ENCODE peak calls at places on chromosome 12, in five cellular contexts. One of them, this sample, is unnamed.

GRCh38 chr12:68559984-68560822 is 50.5 kb upstream of the RAP1B start:
- DNase-seq in T-helper 22 cell: no peak
- DNase-seq in left cardiac atrium: peak
- DNase-seq in pancreas: no peak
- DNase-seq in HT1080: no peak
- DNase-seq in this sample: peak

GRCh38 chr12:88638956-88639355 is 58.7 kb upstream of the KITLG start:
- DNase-seq in T-helper 22 cell: no peak
- DNase-seq in left cardiac atrium: no peak
- DNase-seq in pancreas: no peak
- DNase-seq in HT1080: no peak
- DNase-seq in this sample: no peak

GRCh38 chr12:14260011-14260993 is 105.2 kb upstream of the ATF7IP start:
- DNase-seq in HT1080: peak
- DNase-seq in pancreas: peak
- DNase-seq in left cardiac atrium: peak
- DNase-seq in T-helper 22 cell: no peak
- DNase-seq in this sample: peak

GRCh38 chr12:109462868-109463692 is 14.0 kb downstream of the KCTD10 start:
- DNase-seq in left cardiac atrium: peak
- DNase-seq in pancreas: peak
- DNase-seq in T-helper 22 cell: no peak
- DNase-seq in HT1080: peak
- DNase-seq in this sample: peak

GRCh38 chr12:74489543-74489942 is 48.1 kb upstream of the ATXN7L3B start:
- DNase-seq in pancreas: no peak
- DNase-seq in HT1080: no peak
- DNase-seq in T-helper 22 cell: no peak
- DNase-seq in left cardiac atrium: no peak
- DNase-seq in this sample: no peak

GRCh38 chr12:4441355-4442330 is 4.0 kb downstream of the FGF6 start:
- DNase-seq in pancreas: no peak
- DNase-seq in T-helper 22 cell: no peak
- DNase-seq in HT1080: peak
- DNase-seq in left cardiac atrium: no peak
- DNase-seq in this sample: peak

GRCh38 chr12:2647186-2647585 is 147.6 kb upstream of the FKBP4 start:
- DNase-seq in HT1080: no peak
- DNase-seq in left cardiac atrium: no peak
- DNase-seq in pancreas: no peak
- DNase-seq in T-helper 22 cell: no peak
- DNase-seq in this sample: no peak

GRCh38 chr12:15131462-15131861 is 89.8 kb downstream of the RERG start:
- DNase-seq in T-helper 22 cell: no peak
- DNase-seq in pancreas: no peak
- DNase-seq in HT1080: peak
- DNase-seq in left cardiac atrium: no peak
- DNase-seq in this sample: no peak

GRCh38 chr12:71556881-71557280 is 106.8 kb downstream of the ZFC3H1 start:
- DNase-seq in T-helper 22 cell: no peak
- DNase-seq in pancreas: no peak
- DNase-seq in left cardiac atrium: no peak
- DNase-seq in HT1080: peak
- DNase-seq in this sample: no peak

GRCh38 chr12:106978035-106978800 is 8.7 kb downstream of the MTERF2 start:
- DNase-seq in HT1080: no peak
- DNase-seq in left cardiac atrium: peak
- DNase-seq in pancreas: peak
- DNase-seq in T-helper 22 cell: no peak
- DNase-seq in this sample: peak

GRCh38 chr12:13534645-13535398 is 338.3 kb downstream of the EMP1 start:
- DNase-seq in HT1080: peak
- DNase-seq in pancreas: peak
- DNase-seq in T-helper 22 cell: no peak
- DNase-seq in left cardiac atrium: peak
- DNase-seq in this sample: peak

GRCh38 chr12:121165316-121165715 is 32.6 kb downstream of the P2RX7 start:
- DNase-seq in T-helper 22 cell: no peak
- DNase-seq in HT1080: peak
- DNase-seq in pancreas: no peak
- DNase-seq in left cardiac atrium: no peak
- DNase-seq in this sample: no peak

GRCh38 chr12:88153959-88154358 is 11.9 kb downstream of the TMTC3 start:
- DNase-seq in HT1080: no peak
- DNase-seq in T-helper 22 cell: no peak
- DNase-seq in pancreas: no peak
- DNase-seq in left cardiac atrium: no peak
- DNase-seq in this sample: no peak

GRCh38 chr12:42135264-42135814 is 9.3 kb downstream of the GXYLT1 start:
- DNase-seq in left cardiac atrium: no peak
- DNase-seq in HT1080: peak
- DNase-seq in T-helper 22 cell: no peak
- DNase-seq in pancreas: no peak
- DNase-seq in this sample: no peak

GRCh38 chr12:101838628-101839323 is 8.0 kb upstream of the GNPTAB start:
- DNase-seq in HT1080: no peak
- DNase-seq in T-helper 22 cell: no peak
- DNase-seq in left cardiac atrium: no peak
- DNase-seq in pancreas: no peak
- DNase-seq in this sample: no peak

GRCh38 chr12:6321905-6322304 is 11.4 kb downstream of the PLEKHG6 start:
- DNase-seq in T-helper 22 cell: no peak
- DNase-seq in left cardiac atrium: no peak
- DNase-seq in HT1080: no peak
- DNase-seq in pancreas: no peak
- DNase-seq in this sample: no peak

GRCh38 chr12:110763578-110763977 is 20.9 kb upstream of the PPP1CC start:
- DNase-seq in pancreas: no peak
- DNase-seq in T-helper 22 cell: no peak
- DNase-seq in HT1080: no peak
- DNase-seq in left cardiac atrium: no peak
- DNase-seq in this sample: no peak

GRCh38 chr12:123104809-123105208 is 46.1 kb downstream of the PITPNM2 start:
- DNase-seq in left cardiac atrium: no peak
- DNase-seq in pancreas: no peak
- DNase-seq in T-helper 22 cell: no peak
- DNase-seq in HT1080: no peak
- DNase-seq in this sample: no peak

GRCh38 chr12:30753233-30753632 is 1.5 kb downstream of the CAPRIN2 start:
- DNase-seq in T-helper 22 cell: no peak
- DNase-seq in pancreas: no peak
- DNase-seq in left cardiac atrium: no peak
- DNase-seq in HT1080: peak
- DNase-seq in this sample: no peak

GRCh38 chr12:10392394-10392930 is 2.6 kb upstream of the KLRK1 start:
- DNase-seq in T-helper 22 cell: no peak
- DNase-seq in left cardiac atrium: peak
- DNase-seq in HT1080: peak
- DNase-seq in pancreas: no peak
- DNase-seq in this sample: peak

GRCh38 chr12:129571901-129572494 is 331.8 kb downstream of the TMEM132D start:
- DNase-seq in left cardiac atrium: no peak
- DNase-seq in T-helper 22 cell: no peak
- DNase-seq in HT1080: no peak
- DNase-seq in pancreas: no peak
- DNase-seq in this sample: no peak

GRCh38 chr12:62656576-62657362 is 190.1 kb downstream of the MON2 start:
- DNase-seq in left cardiac atrium: no peak
- DNase-seq in T-helper 22 cell: no peak
- DNase-seq in HT1080: no peak
- DNase-seq in pancreas: no peak
- DNase-seq in this sample: no peak

GRCh38 chr12:128813392-128813791 is 10.4 kb downstream of the SLC15A4 start:
- DNase-seq in HT1080: no peak
- DNase-seq in left cardiac atrium: no peak
- DNase-seq in pancreas: no peak
- DNase-seq in T-helper 22 cell: no peak
- DNase-seq in this sample: no peak

This sample was measured in mucosa of gallbladder.